ENCODE peak calls at places on chromosomes 5 and 9, in six cellular contexts. Y is NCI-H748 treated with DMSO at 0.1 percent for 48 hours; H is NCI-H1092; Q is tibial nerve; R is lung microvascular endothelial cell; Z is effector CD4-positive, alpha-beta T cell. X is an unnamed sample.

GRCh38 chr5:63049935-63050334 is 471.3 kb downstream of the LRRC70 start:
- DNase-seq in Y (no peak), H (no peak), Q (no peak), R (no peak), Z (no peak), X (no peak)

GRCh38 chr5:95221234-95221633 is 63.7 kb downstream of the MCTP1 start:
- DNase-seq in Y (no peak), H (no peak), Q (no peak), R (no peak), Z (no peak), X (no peak)

GRCh38 chr5:179783128-179783527 is 10.7 kb upstream of the LTC4S start:
- DNase-seq in Y (no peak), H (no peak), Q (no peak), R (no peak), Z (no peak), X (no peak)

GRCh38 chr9:109779711-109780452 is at the start of gene PALM2AKAP2:
- DNase-seq in Y (peak), H (peak), Q (no peak), R (peak), Z (no peak), X (no peak)

GRCh38 chr9:132042324-132042723 is 37.3 kb downstream of the MED27 start:
- DNase-seq in Y (no peak), H (no peak), Q (no peak), R (no peak), Z (no peak), X (no peak)

GRCh38 chr9:87324613-87325194 is 173.0 kb upstream of the DAPK1 start:
- DNase-seq in Y (peak), H (peak), Q (peak), R (peak), Z (no peak), X (no peak)

GRCh38 chr9:35792044-35792813 is 838 bp downstream of the NPR2 start:
- DNase-seq in Y (no peak), H (no peak), Q (no peak), R (no peak), Z (no peak), X (no peak)

GRCh38 chr5:34474573-34475021 is 181.5 kb upstream of the RAI14 start:
- DNase-seq in Y (peak), H (peak), Q (peak), R (peak), Z (no peak), X (no peak)

GRCh38 chr5:176547811-176548210 is 1.3 kb upstream of the CDHR2 start:
- DNase-seq in Y (no peak), H (no peak), Q (no peak), R (peak), Z (no peak), X (no peak)

GRCh38 chr9:109483771-109484442 is 14.2 kb downstream of the PTPN3 start:
- DNase-seq in Y (no peak), H (no peak), Q (no peak), R (no peak), Z (no peak), X (no peak)

GRCh38 chr9:134835455-134835854 is 45.2 kb upstream of the FCN2 start:
- DNase-seq in Y (no peak), H (no peak), Q (peak), R (no peak), Z (no peak), X (no peak)

GRCh38 chr9:270657-271237 is 56.1 kb downstream of the DOCK8 start:
- DNase-seq in Y (no peak), H (no peak), Q (no peak), R (no peak), Z (no peak), X (no peak)

GRCh38 chr5:172959824-172960799 is 888 bp downstream of the RPL26L1 start:
- DNase-seq in Y (no peak), H (no peak), Q (no peak), R (peak), Z (no peak), X (no peak)

GRCh38 chr9:700365-701282 is 140.9 kb upstream of the DMRT1 start:
- DNase-seq in Y (no peak), H (no peak), Q (no peak), R (no peak), Z (no peak), X (no peak)

GRCh38 chr5:74552101-74552500 is 88.4 kb downstream of the ENC1 start:
- DNase-seq in Y (no peak), H (no peak), Q (no peak), R (no peak), Z (no peak), X (no peak)

GRCh38 chr5:68911840-68912690 is 181.7 kb upstream of the SLC30A5 start:
- DNase-seq in Y (no peak), H (no peak), Q (no peak), R (peak), Z (no peak), X (no peak)

GRCh38 chr9:12771891-12772290 is 2.9 kb upstream of the LURAP1L start:
- DNase-seq in Y (no peak), H (no peak), Q (no peak), R (peak), Z (no peak), X (no peak)

X was measured in right atrium auricular region.